ENCODE peak calls at places on chromosome 1, in six cellular contexts. N is IMR-90, U is H1, W is H9, L is neuronal stem cell, J is mesenchymal stem cell. E is an unnamed sample.
A peak's percentile ranks its signal among the peaks of the same experiment; 100 is the strongest.

GRCh38 chr1:103448560-103448959 is 76.9 kb upstream of the RNPC3 start:
- DNase-seq in L (no peak), U (no peak), W (no peak), N (no peak), J (peak; percentile 3), E (no peak)

GRCh38 chr1:183346276-183346732 is 71.9 kb downstream of the NMNAT2 start:
- DNase-seq in L (no peak), U (no peak), J (no peak), W (no peak), N (no peak), E (no peak)

GRCh38 chr1:43747736-43748135 is 40.4 kb downstream of the ST3GAL3 start:
- DNase-seq in N (peak; percentile 25), J (no peak), U (no peak), L (no peak), W (no peak), E (no peak)

GRCh38 chr1:19311503-19311930 is 427 bp downstream of the AKR7A2 start:
- DNase-seq in U (no peak), J (no peak), L (peak; percentile 11), W (no peak), N (no peak), E (no peak)

GRCh38 chr1:211680752-211681327 is 5.4 kb upstream of the NEK2 start:
- DNase-seq in N (peak; percentile 91), W (no peak), L (peak; percentile 59), J (peak; percentile 90), U (no peak), E (peak; percentile 63)

GRCh38 chr1:27503033-27503432 is 13.1 kb upstream of the WASF2 start:
- DNase-seq in L (no peak), U (no peak), N (no peak), W (no peak), J (no peak), E (peak; percentile 63)

GRCh38 chr1:47745725-47746609 is 251.2 kb downstream of the TRABD2B start:
- DNase-seq in U (no peak), J (no peak), L (no peak), N (no peak), W (no peak), E (no peak)

GRCh38 chr1:20276428-20276827 is 14.2 kb upstream of the VWA5B1 start:
- DNase-seq in W (no peak), J (no peak), N (no peak), U (no peak), L (no peak), E (no peak)

GRCh38 chr1:172135076-172135672 is 285.3 kb upstream of the C1orf105 start:
- DNase-seq in N (no peak), J (peak; percentile 32), L (no peak), U (no peak), W (no peak), E (no peak)

GRCh38 chr1:76949503-76949902 is 82.2 kb downstream of the ST6GALNAC5 start:
- DNase-seq in J (no peak), U (no peak), W (no peak), N (peak; percentile 61), L (no peak), E (peak; percentile 21)

GRCh38 chr1:228414511-228415211 is 2.0 kb downstream of the TRIM17 start:
- DNase-seq in W (no peak), J (no peak), U (no peak), L (no peak), N (no peak), E (no peak)

GRCh38 chr1:96882096-96882495 is 160.5 kb downstream of the PTBP2 start:
- DNase-seq in N (no peak), L (no peak), U (no peak), J (no peak), W (no peak), E (no peak)

GRCh38 chr1:84436907-84437667 is 38.8 kb downstream of the DNASE2B start:
- DNase-seq in N (no peak), W (no peak), L (no peak), U (no peak), J (no peak), E (no peak)

GRCh38 chr1:181947441-181947840 is 114.1 kb downstream of the ZNF648 start:
- DNase-seq in U (no peak), J (no peak), L (no peak), N (no peak), W (no peak), E (no peak)

GRCh38 chr1:156692958-156693857 is 12.2 kb downstream of the CRABP2 start:
- DNase-seq in J (no peak), W (peak; percentile 98), U (peak; percentile 94), N (no peak), L (peak; percentile 81), E (no peak)

GRCh38 chr1:21610027-21610426 is 59.1 kb downstream of the RAP1GAP start:
- DNase-seq in J (no peak), U (no peak), W (no peak), N (no peak), L (no peak), E (no peak)

GRCh38 chr1:9877962-9878361 is 32.1 kb downstream of the CTNNBIP1 start:
- DNase-seq in U (no peak), L (no peak), J (no peak), N (no peak), W (no peak), E (no peak)

GRCh38 chr1:243882276-243882675 is 32.2 kb upstream of the AKT3 start:
- DNase-seq in W (no peak), U (no peak), J (peak; percentile 19), N (peak; percentile 71), L (no peak), E (no peak)

GRCh38 chr1:235601087-235601486 is 48.5 kb downstream of the GNG4 start:
- DNase-seq in L (no peak), J (no peak), U (no peak), W (peak; percentile 57), N (no peak), E (no peak)

GRCh38 chr1:207951652-207952051 is 40.7 kb upstream of the CD34 start:
- DNase-seq in W (no peak), U (no peak), L (no peak), J (no peak), N (no peak), E (no peak)

GRCh38 chr1:8053878-8054567 is 27.9 kb upstream of the ERRFI1 start:
- DNase-seq in N (no peak), J (no peak), U (no peak), L (no peak), W (no peak), E (no peak)

GRCh38 chr1:228082975-228083870 is 715 bp downstream of the ARF1 start:
- DNase-seq in L (no peak), J (peak; percentile 26), W (no peak), N (peak; percentile 29), U (no peak), E (no peak)

GRCh38 chr1:26353976-26354820 is at the start of gene CRYBG2:
- DNase-seq in L (no peak), J (no peak), W (no peak), U (no peak), N (no peak), E (peak; percentile 88)

GRCh38 chr1:237754627-237755026 is 136.1 kb downstream of the ZP4 start:
- DNase-seq in N (no peak), L (no peak), W (no peak), U (no peak), J (no peak), E (no peak)

GRCh38 chr1:4169991-4170390 is 269.9 kb upstream of the C1orf174 start:
- DNase-seq in U (no peak), N (no peak), J (no peak), L (no peak), W (no peak), E (no peak)

GRCh38 chr1:15272009-15272781 is 25.2 kb downstream of the FHAD1 start:
- DNase-seq in J (peak; percentile 82), U (peak; percentile 23), W (peak; percentile 84), L (peak; percentile 67), N (peak; percentile 73), E (peak; percentile 75)

DNA sequence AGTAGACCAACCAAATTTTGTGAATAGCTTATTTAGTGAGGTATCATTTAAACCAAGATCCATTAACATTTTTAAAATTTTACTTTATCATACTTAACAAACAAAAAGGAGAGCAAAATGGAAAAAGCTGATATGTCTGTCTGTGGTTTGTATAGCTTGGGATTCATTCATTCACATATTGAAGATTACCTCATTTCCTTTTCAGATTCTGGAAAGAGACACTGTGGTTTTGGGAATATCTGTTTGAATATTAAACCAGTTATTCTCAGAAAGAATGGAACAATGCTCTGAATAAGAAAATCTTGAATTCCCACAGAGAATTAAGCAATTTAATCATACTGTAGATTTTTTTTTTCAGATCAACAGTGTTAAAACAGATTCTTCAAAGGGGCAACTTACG is 93.8 kb upstream of the PRDX6 start:
- DNase-seq in J (no peak), L (no peak), N (peak; percentile 35), W (no peak), U (no peak), E (no peak)
- H4K91ac ChIP-seq in J (no peak overlapping the region), L (no peak overlapping the region), N (no peak overlapping the region), W (no peak overlapping the region), U (no peak overlapping the region), E (no peak overlapping the region)

GRCh38 chr1:164064501-164064900 is 494.5 kb upstream of the PBX1 start:
- DNase-seq in J (peak; percentile 50), W (no peak), N (no peak), L (no peak), U (no peak), E (no peak)
- H4K91ac ChIP-seq in J (no peak overlapping the region), W (no peak overlapping the region), N (no peak overlapping the region), L (no peak overlapping the region), U (no peak overlapping the region), E (no peak overlapping the region)

DNA sequence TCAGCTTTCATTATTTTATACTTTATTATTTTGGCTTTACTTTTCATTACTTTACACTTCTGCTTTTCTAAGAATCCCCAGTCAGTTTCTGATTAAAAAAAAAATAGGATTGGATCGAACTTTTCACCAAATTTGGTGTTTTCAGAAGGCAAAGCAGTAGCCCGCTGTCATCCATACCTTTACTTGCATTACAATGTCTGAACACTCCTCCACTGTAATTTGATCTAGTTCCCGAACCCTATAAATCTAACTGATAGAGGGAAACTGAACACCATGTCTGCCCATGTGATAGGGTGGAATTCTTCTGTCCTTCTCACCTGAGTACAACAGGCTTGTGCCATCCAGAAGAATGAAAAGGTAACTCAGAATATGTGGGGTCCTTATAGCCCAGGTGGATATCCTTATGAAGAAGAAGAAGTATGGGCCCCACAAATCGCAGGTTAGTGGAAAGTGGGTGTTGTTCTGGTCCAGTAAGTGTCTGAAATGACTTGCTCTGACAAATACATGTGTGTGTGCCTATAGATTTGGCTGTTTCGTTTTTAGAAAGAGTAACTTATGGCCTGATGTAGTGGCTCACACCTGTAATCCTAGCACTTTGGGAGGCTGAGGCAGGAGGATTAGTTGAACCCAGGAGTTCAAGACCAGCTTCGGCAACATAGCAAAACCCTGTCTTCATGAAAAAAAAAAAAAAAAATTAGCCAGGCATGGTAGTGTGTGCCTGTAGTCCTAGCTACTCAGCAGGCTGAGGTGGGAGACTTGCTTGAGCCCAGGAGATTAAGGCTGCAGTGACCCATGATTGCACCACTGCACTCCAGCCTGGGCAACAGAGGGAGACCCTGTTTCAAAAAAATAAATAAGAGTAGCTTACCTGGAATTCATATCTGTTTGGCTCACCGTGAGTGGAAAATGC is 26.6 kb upstream of the CDC14A start:
- DNase-seq in W (no peak), U (no peak), L (no peak), N (no peak), J (no peak), E (no peak)
- H4K91ac ChIP-seq in W (no peak overlapping the region), U (no peak overlapping the region), L (no peak overlapping the region), N (no peak overlapping the region), J (no peak overlapping the region), E (no peak overlapping the region)

DNA sequence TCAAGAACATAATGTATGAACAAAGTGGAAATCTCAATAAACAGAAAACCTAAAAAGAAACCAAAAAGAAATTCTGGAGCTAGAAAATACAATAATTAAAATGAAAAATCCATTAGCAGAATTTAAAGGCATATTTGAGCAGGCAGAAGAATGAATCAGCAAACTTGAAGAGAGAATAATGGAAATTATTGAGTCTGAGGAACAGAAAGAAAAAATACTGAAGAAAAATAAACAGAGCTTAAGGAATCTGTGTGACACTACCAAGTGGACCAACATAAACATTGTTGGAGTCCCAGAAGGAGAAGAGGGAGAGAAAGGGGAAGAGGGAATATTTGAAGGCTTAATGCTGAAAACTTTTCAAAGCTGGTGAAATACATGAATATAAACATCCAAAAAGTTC is 54.5 kb downstream of the MAGI3 start:
- DNase-seq in L (no peak), N (no peak), U (no peak), W (no peak), J (no peak), E (no peak)
- H4K91ac ChIP-seq in L (no peak overlapping the region), N (no peak overlapping the region), U (no peak overlapping the region), W (no peak overlapping the region), J (no peak overlapping the region), E (no peak overlapping the region)

E was measured in trophoblast cell.